ENCODE peak calls at places on chromosomes 4 and X, in eight cellular contexts. N, D, Z, O, K, T, S and Y are unnamed samples.

GRCh38 chrX:20515841-20516461 is 249.2 kb upstream of the RPS6KA3 start:
- DNase-seq in N (no peak), D (peak; percentile 86), Z (peak; percentile 89), O (no peak), K (no peak), T (peak; percentile 90), S (peak; percentile 23), Y (peak; percentile 87)

GRCh38 chrX:11461181-11462001 is 168.2 kb downstream of the AMELX start:
- DNase-seq in N (no peak), D (no peak), Z (no peak), O (no peak), K (no peak), T (no peak), S (no peak), Y (no peak)

GRCh38 chr4:70996014-70996353 is 2.5 kb downstream of the DCK start:
- DNase-seq in N (no peak), D (no peak), Z (no peak), O (no peak), K (no peak), T (no peak), S (no peak), Y (no peak)

GRCh38 chr4:17206829-17207773 is 304.8 kb downstream of the QDPR start:
- DNase-seq in N (no peak), D (no peak), Z (no peak), O (no peak), K (no peak), T (no peak), S (no peak), Y (no peak)

GRCh38 chr4:6804082-6804752 is 21.7 kb downstream of the KIAA0232 start:
- DNase-seq in N (peak; percentile 68), D (no peak), Z (no peak), O (no peak), K (no peak), T (no peak), S (no peak), Y (no peak)

GRCh38 chr4:185165605-185166063 is 22.6 kb downstream of the SLC25A4 start:
- DNase-seq in N (no peak), D (no peak), Z (peak; percentile 51), O (no peak), K (no peak), T (no peak), S (no peak), Y (peak; percentile 87)

GRCh38 chrX:52424658-52425057 is 55.8 kb downstream of the XAGE2 start:
- DNase-seq in N (no peak), D (peak; percentile 1), Z (peak; percentile 3), O (no peak), K (no peak), T (peak; percentile 63), S (no peak), Y (peak; percentile 11)

GRCh38 chr4:155666701-155667537 is at the start of gene GUCY1A1:
- DNase-seq in N (peak; percentile 19), D (peak; percentile 47), Z (peak; percentile 32), O (peak; percentile 87), K (peak; percentile 60), T (peak; percentile 51), S (no peak), Y (peak; percentile 15)

GRCh38 chrX:40759374-40759773 is 24.0 kb upstream of the MED14 start:
- DNase-seq in N (no peak), D (no peak), Z (no peak), O (no peak), K (no peak), T (no peak), S (no peak), Y (no peak)

GRCh38 chr4:78200949-78201348 is 143.8 kb downstream of the FRAS1 start:
- DNase-seq in N (no peak), D (no peak), Z (no peak), O (no peak), K (no peak), T (no peak), S (peak; percentile 84), Y (no peak)

GRCh38 chrX:96576358-96576757 is 108.3 kb upstream of the DIAPH2 start:
- DNase-seq in N (no peak), D (no peak), Z (no peak), O (no peak), K (no peak), T (peak; percentile 3), S (no peak), Y (no peak)

GRCh38 chr4:58074382-58074781 is 964.2 kb upstream of the IGFBP7 start:
- DNase-seq in N (no peak), D (no peak), Z (no peak), O (no peak), K (no peak), T (no peak), S (no peak), Y (no peak)

GRCh38 chr4:56218230-56218895 is 168.9 kb downstream of the AASDH start:
- DNase-seq in N (no peak), D (no peak), Z (no peak), O (no peak), K (no peak), T (no peak), S (no peak), Y (no peak)

GRCh38 chr4:26861434-26862186 is 969 bp downstream of the STIM2 start:
- DNase-seq in N (peak; percentile 78), D (peak; percentile 64), Z (peak; percentile 66), O (no peak), K (peak; percentile 72), T (peak; percentile 37), S (peak; percentile 44), Y (peak; percentile 69)

GRCh38 chr4:54545663-54546424 is 111.9 kb upstream of the KIT start:
- DNase-seq in N (no peak), D (peak; percentile 95), Z (peak; percentile 85), O (no peak), K (no peak), T (no peak), S (no peak), Y (no peak)

GRCh38 chr4:6287017-6287788 is 17.6 kb downstream of the WFS1 start:
- DNase-seq in N (no peak), D (no peak), Z (no peak), O (peak; percentile 51), K (no peak), T (no peak), S (no peak), Y (no peak)

GRCh38 chrX:2330487-2330886 is 170.3 kb downstream of the DHRSX start:
- DNase-seq in N (no peak), D (no peak), Z (no peak), O (no peak), K (no peak), T (no peak), S (no peak), Y (no peak)

GRCh38 chrX:19889582-19890342 is 2.4 kb upstream of the SH3KBP1 start:
- DNase-seq in N (no peak), D (peak; percentile 82), Z (peak; percentile 76), O (no peak), K (peak; percentile 32), T (peak; percentile 72), S (peak; percentile 88), Y (peak; percentile 64)

GRCh38 chrX:135489542-135489941 is 30.9 kb upstream of the INTS6L start:
- DNase-seq in N (no peak), D (no peak), Z (no peak), O (no peak), K (no peak), T (no peak), S (no peak), Y (no peak)

GRCh38 chr4:183375156-183375555 is 52.9 kb upstream of the CLDN24 start:
- DNase-seq in N (no peak), D (no peak), Z (no peak), O (no peak), K (peak; percentile 89), T (no peak), S (no peak), Y (no peak)

GRCh38 chrX:118156254-118156952 is 39.8 kb upstream of the KLHL13 start:
- DNase-seq in N (peak; percentile 29), D (no peak), Z (no peak), O (no peak), K (no peak), T (no peak), S (peak; percentile 32), Y (no peak)

GRCh38 chrX:39133971-39134370 is 332.7 kb downstream of the MID1IP1 start:
- DNase-seq in N (no peak), D (no peak), Z (no peak), O (no peak), K (peak; percentile 79), T (peak; percentile 37), S (no peak), Y (no peak)
- TF ChIP-seq CTCF in N (no peak), D (peak; percentile 8), Z (peak; percentile 31), O (no peak), K (peak; percentile 77), T (peak; percentile 58), S (peak; percentile 55), Y (no peak)

DNA sequence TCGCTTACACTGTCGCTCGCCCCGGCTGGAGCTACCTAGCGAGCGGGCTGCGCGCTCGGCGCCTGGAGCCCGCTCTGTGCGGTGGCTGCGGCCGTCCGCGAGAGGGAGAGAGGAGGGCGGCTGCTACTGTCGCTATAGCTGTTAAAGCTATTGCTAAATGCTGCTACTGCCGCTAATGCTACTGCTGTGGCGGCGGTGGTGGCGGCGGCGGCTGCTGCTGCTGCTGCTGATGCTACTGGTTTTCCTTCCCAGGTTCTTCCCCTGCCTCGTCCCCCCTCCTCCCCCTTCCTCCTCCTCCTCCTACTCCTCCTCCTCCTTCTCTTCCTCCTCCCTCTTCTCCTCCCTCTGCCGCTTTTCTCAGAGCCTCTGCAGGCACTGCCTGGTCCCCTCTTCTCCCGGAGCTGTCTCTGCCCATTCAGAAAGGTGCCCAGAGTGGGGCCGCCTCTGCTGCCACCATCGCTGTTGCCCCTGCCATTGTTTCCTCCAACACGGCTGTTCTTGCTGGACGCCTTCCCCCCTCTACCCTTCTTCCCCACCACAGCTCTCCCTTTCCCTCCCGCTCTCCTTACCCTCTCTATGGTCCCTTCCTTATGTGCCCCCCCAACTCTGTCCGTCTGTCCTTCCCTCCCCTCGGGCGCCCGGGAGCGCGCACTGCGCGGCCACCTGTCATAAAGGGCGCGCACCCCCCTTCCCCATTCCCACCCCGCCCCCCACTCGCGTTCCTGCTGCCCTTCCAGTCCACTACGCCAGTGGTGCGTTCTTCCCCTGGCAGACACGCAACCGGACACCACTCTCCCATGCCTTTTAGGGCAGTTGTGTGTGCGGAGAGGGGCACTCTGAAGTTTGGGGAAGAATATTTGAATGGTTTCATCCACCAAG is at the start of gene NEXMIF:
- DNase-seq in N (peak; percentile 20), D (peak; percentile 30), Z (no peak), O (peak; percentile 83), K (peak; percentile 30), T (peak; percentile 19), S (peak; percentile 6), Y (no peak)
- H3K4me3 ChIP-seq in N (peak within 1 kb of the TSS; percentile 42), D (peak within 1 kb of the TSS; percentile 21), Z (no peak within 1 kb of the TSS), O (peak within 1 kb of the TSS; percentile 10), K (no peak within 1 kb of the TSS), T (peak within 1 kb of the TSS; percentile 56), S (peak within 1 kb of the TSS; percentile 60), Y (peak within 1 kb of the TSS; percentile 18)

GRCh38 chr4:21507439-21507838 is 441.1 kb downstream of the KCNIP4 start:
- DNase-seq in N (no peak), D (peak; percentile 22), Z (peak; percentile 2), O (no peak), K (no peak), T (peak; percentile 21), S (peak; percentile 6), Y (peak; percentile 41)
- TF ChIP-seq CTCF in N (no peak), D (peak; percentile 30), Z (peak; percentile 47), O (no peak), K (peak; percentile 34), T (peak; percentile 54), S (peak; percentile 27), Y (peak; percentile 47)

GRCh38 chrX:129984196-129984962 is 1.9 kb downstream of the BCORL1 start:
- DNase-seq in N (peak; percentile 41), D (no peak), Z (no peak), O (peak; percentile 89), K (peak; percentile 36), T (no peak), S (no peak), Y (no peak)
- H3K4me3 ChIP-seq in N (peak overlapping the region; percentile 42), D (peak overlapping the region; percentile 46), Z (peak overlapping the region; percentile 33), O (peak overlapping the region; percentile 41), K (peak overlapping the region; percentile 57), T (peak overlapping the region; percentile 79), S (peak overlapping the region; percentile 69), Y (peak overlapping the region; percentile 56)

GRCh38 chr4:142124874-142125273 is 488.5 kb downstream of the IL15 start:
- DNase-seq in N (no peak), D (no peak), Z (no peak), O (no peak), K (no peak), T (no peak), S (no peak), Y (no peak)
- TF ChIP-seq CTCF in N (no peak), D (no peak), Z (no peak), O (no peak), K (no peak), T (no peak), S (no peak), Y (no peak)